ENCODE peak calls at places on chromosomes 5 and 9, in ten cellular contexts. E, B, P, R, F, D, X, A, U and W are unnamed samples.
A peak's percentile ranks its signal among the peaks of the same experiment; 100 is the strongest.

GRCh38 chr5:176802116-176802784 is 8.1 kb upstream of the UNC5A start:
- DNase-seq in R (no peak), F (no peak), D (no peak), P (no peak), X (no peak), E (no peak), A (no peak), U (no peak), B (no peak), W (no peak)

GRCh38 chr9:3576358-3576757 is 50.6 kb upstream of the RFX3 start:
- DNase-seq in U (no peak), F (no peak), X (no peak), P (no peak), A (no peak), E (no peak), D (no peak), B (no peak), R (no peak), W (no peak)

GRCh38 chr5:77748160-77748559 is 28.0 kb downstream of the TBCA start:
- DNase-seq in F (no peak), B (no peak), D (no peak), E (no peak), R (no peak), X (no peak), A (no peak), U (no peak), P (no peak), W (no peak)

GRCh38 chr5:94045839-94046782 is 304.7 kb upstream of the POU5F2 start:
- DNase-seq in U (no peak), P (no peak), R (no peak), A (no peak), D (no peak), X (no peak), F (no peak), E (no peak), B (no peak), W (no peak)

GRCh38 chr5:1651971-1652872 is 128.5 kb upstream of the LPCAT1 start:
- DNase-seq in R (no peak), E (no peak), X (no peak), P (peak; percentile 11), A (no peak), B (no peak), F (no peak), U (no peak), D (no peak), W (no peak)

GRCh38 chr5:5793560-5793959 is 371.1 kb downstream of the ICE1 start:
- DNase-seq in B (no peak), A (no peak), U (no peak), X (no peak), P (no peak), R (no peak), F (no peak), D (no peak), E (no peak), W (no peak)

GRCh38 chr9:130835441-130836298 is 616 bp downstream of the ABL1 start:
- DNase-seq in E (peak; percentile 47), X (peak; percentile 79), F (peak; percentile 68), B (peak; percentile 82), U (no peak), P (no peak), A (no peak), D (peak; percentile 48), R (no peak), W (peak; percentile 71)

GRCh38 chr5:172856336-172856735 is 22.3 kb downstream of the ERGIC1 start:
- DNase-seq in R (no peak), F (no peak), X (no peak), U (no peak), P (no peak), B (no peak), A (no peak), D (no peak), E (no peak), W (no peak)

GRCh38 chr9:33350310-33350709 is 52.1 kb downstream of the AQP7 start:
- DNase-seq in B (no peak), R (no peak), X (no peak), D (no peak), F (no peak), E (no peak), U (no peak), P (no peak), A (no peak), W (no peak)

GRCh38 chr9:127873223-127873691 is 4.2 kb downstream of the AK1 start:
- DNase-seq in X (peak; percentile 65), E (no peak), P (no peak), A (no peak), B (no peak), D (no peak), U (no peak), R (no peak), F (no peak), W (no peak)

GRCh38 chr9:125332527-125332926 is 70.9 kb downstream of the GAPVD1 start:
- DNase-seq in P (no peak), D (no peak), R (no peak), U (no peak), E (no peak), X (no peak), B (no peak), F (no peak), A (no peak), W (no peak)

GRCh38 chr9:110578896-110579752 is at the start of gene SVEP1:
- DNase-seq in P (no peak), R (no peak), F (peak; percentile 74), A (no peak), B (no peak), U (peak; percentile 31), X (peak; percentile 77), D (peak; percentile 67), E (peak; percentile 55), W (no peak)

GRCh38 chr5:109409844-109410388 is at the start of gene PJA2:
- DNase-seq in X (peak; percentile 100), E (peak; percentile 98), F (peak; percentile 98), A (peak; percentile 99), P (peak; percentile 98), R (peak; percentile 99), U (peak; percentile 100), B (peak; percentile 96), D (peak; percentile 98), W (peak; percentile 99)

GRCh38 chr5:78985407-78986223 is 505 bp upstream of the ARSB start:
- DNase-seq in E (no peak), P (peak; percentile 57), D (peak; percentile 18), F (no peak), U (peak; percentile 38), X (peak; percentile 68), A (no peak), B (no peak), R (no peak), W (peak; percentile 69)

GRCh38 chr5:78984020-78984610 is 995 bp downstream of the ARSB start:
- DNase-seq in U (no peak), D (no peak), P (no peak), F (no peak), X (no peak), A (no peak), E (no peak), B (no peak), R (no peak), W (no peak)

GRCh38 chr5:78984611-78985406 is at the start of gene ARSB:
- DNase-seq in A (peak; percentile 50), P (peak; percentile 91), X (peak; percentile 93), E (peak; percentile 87), U (peak; percentile 86), R (peak; percentile 69), F (peak; percentile 92), D (peak; percentile 82), B (peak; percentile 87), W (peak; percentile 91)

GRCh38 chr5:78979899-78980298 is 5.2 kb downstream of the ARSB start:
- DNase-seq in E (no peak), X (no peak), D (no peak), R (no peak), U (no peak), B (no peak), A (no peak), P (no peak), F (no peak), W (no peak)

GRCh38 chr5:78983601-78984000 is 1.5 kb downstream of the ARSB start:
- DNase-seq in F (no peak), A (no peak), R (no peak), E (no peak), D (no peak), U (no peak), P (no peak), X (no peak), B (no peak), W (no peak)
- H3K4me3 ChIP-seq in F (peak overlapping the region; percentile 77), A (peak overlapping the region; percentile 68), R (peak overlapping the region; percentile 89), E (peak overlapping the region; percentile 86), D (peak overlapping the region; percentile 94), U (no peak overlapping the region), P (peak overlapping the region; percentile 82), X (peak overlapping the region; percentile 78), B (peak overlapping the region; percentile 75), W (no peak overlapping the region)

GRCh38 chr9:38057416-38058195 is 11.4 kb downstream of the SHB start:
- DNase-seq in B (no peak), E (no peak), X (no peak), R (peak; percentile 76), A (no peak), U (no peak), D (no peak), P (no peak), F (no peak), W (no peak)
- H3K27ac ChIP-seq in B (no peak overlapping the region), E (no peak overlapping the region), X (peak overlapping the region; percentile 32), R (no peak overlapping the region), A (peak overlapping the region; percentile 99), U (no peak overlapping the region), D (peak overlapping the region; percentile 43), P (no peak overlapping the region), F (peak overlapping the region; percentile 70), W (no peak overlapping the region)

DNA sequence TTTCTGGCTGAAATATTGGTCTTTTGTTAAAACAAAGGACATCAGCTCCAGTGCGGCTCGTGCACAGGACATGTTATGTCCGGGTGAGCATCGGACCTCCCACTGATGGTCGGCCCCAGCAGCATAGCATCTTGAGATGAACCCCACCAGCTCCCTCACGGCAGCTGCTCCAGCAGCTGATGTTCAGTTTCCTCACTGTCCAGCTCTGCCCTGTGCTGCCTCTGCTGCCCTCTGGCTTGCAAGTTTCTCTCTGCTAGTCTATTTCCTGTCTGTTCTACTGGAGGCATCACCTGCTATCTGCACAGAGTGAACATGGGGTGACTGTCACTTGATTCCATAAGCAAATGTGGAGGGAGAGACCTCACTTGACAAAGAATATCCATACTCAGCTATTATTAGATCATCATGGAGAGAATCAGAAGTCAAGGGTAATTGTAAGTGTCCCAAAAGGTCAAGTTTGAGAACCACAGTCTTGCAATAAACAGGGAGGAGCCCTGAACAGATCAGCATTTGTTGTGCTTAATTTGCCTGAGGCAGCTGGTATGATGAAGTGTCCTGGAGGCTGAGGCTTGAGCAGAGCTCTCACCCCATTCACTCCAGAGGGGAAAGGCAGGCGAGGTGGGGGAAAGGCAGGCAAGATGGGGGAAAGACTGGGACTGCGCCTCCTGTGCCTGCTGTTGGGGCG is 702.8 kb downstream of the SEMA5A start:
- DNase-seq in P (no peak), X (no peak), E (no peak), A (no peak), D (no peak), F (no peak), R (no peak), B (no peak), U (no peak), W (peak; percentile 33)
- TF ChIP-seq CTCF in P (no peak), X (no peak), E (no peak), A (no peak), D (no peak), F (peak; percentile 18), R (no peak), B (no peak), U (no peak), W (peak; percentile 74)

DNA sequence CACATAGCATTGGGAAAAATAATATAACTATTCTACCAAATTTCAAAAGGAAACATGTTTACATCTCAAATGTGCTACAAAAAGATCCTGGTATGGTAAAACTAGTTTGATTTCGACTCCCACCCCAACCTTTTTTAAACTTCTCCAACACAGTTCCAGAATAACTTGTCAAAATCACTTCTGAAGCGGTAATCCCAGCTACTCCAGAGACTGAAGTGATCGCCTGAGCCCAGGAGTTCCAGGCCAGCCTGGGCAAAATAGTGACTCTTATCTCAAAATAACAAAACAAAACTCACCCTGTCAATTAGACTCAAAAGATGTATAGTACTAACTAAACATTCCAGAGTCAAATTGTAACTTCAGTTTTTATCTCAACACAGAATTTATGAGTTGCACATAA is 71.3 kb upstream of the RNF38 start:
- DNase-seq in P (no peak), B (no peak), U (no peak), D (no peak), E (no peak), A (no peak), F (no peak), X (no peak), R (no peak), W (no peak)
- H3K4me3 ChIP-seq in P (no peak overlapping the region), B (no peak overlapping the region), U (peak overlapping the region; percentile 26), D (peak overlapping the region; percentile 49), E (peak overlapping the region; percentile 49), A (no peak overlapping the region), F (peak overlapping the region; percentile 56), X (peak overlapping the region; percentile 38), R (peak overlapping the region; percentile 33), W (no peak overlapping the region)